ENCODE peak calls at places on chromosome 15, in eight cellular contexts. One of them, this sample, is unnamed.

GRCh38 chr15:71098920-71099319 is 16.4 kb upstream of the THSD4 start:
- DNase-seq in cardiac fibroblast: no peak
- DNase-seq in NCI-H1105: no peak
- DNase-seq in renal cortical epithelial cell: no peak
- DNase-seq in kidney glomerular epithelial cell: no peak
- DNase-seq in NCI-H82: no peak
- DNase-seq in transverse colon: no peak
- DNase-seq in GDM1: no peak
- DNase-seq in this sample: no peak

GRCh38 chr15:62649793-62650420 is 392.6 kb upstream of the TPM1 start:
- DNase-seq in cardiac fibroblast: peak; percentile 55
- DNase-seq in NCI-H1105: no peak
- DNase-seq in renal cortical epithelial cell: peak; percentile 83
- DNase-seq in kidney glomerular epithelial cell: peak; percentile 89
- DNase-seq in NCI-H82: no peak
- DNase-seq in transverse colon: no peak
- DNase-seq in GDM1: peak; percentile 63
- DNase-seq in this sample: no peak

GRCh38 chr15:88193415-88193814 is 63.1 kb downstream of the NTRK3 start:
- DNase-seq in cardiac fibroblast: no peak
- DNase-seq in NCI-H1105: no peak
- DNase-seq in renal cortical epithelial cell: no peak
- DNase-seq in kidney glomerular epithelial cell: no peak
- DNase-seq in NCI-H82: no peak
- DNase-seq in transverse colon: no peak
- DNase-seq in GDM1: no peak
- DNase-seq in this sample: no peak

GRCh38 chr15:47718474-47719440 is 1.5 kb downstream of the SEMA6D start:
- DNase-seq in cardiac fibroblast: peak; percentile 14
- DNase-seq in NCI-H1105: no peak
- DNase-seq in renal cortical epithelial cell: no peak
- DNase-seq in kidney glomerular epithelial cell: peak; percentile 28
- DNase-seq in NCI-H82: peak; percentile 85
- DNase-seq in transverse colon: peak; percentile 45
- DNase-seq in GDM1: no peak
- DNase-seq in this sample: no peak

GRCh38 chr15:100802421-100803157 is 77.0 kb upstream of the ALDH1A3 start:
- DNase-seq in cardiac fibroblast: no peak
- DNase-seq in NCI-H1105: no peak
- DNase-seq in renal cortical epithelial cell: no peak
- DNase-seq in kidney glomerular epithelial cell: no peak
- DNase-seq in NCI-H82: no peak
- DNase-seq in transverse colon: no peak
- DNase-seq in GDM1: no peak
- DNase-seq in this sample: no peak

GRCh38 chr15:78448441-78449219 is 10.6 kb downstream of the IREB2 start:
- DNase-seq in cardiac fibroblast: no peak
- DNase-seq in NCI-H1105: no peak
- DNase-seq in renal cortical epithelial cell: no peak
- DNase-seq in kidney glomerular epithelial cell: no peak
- DNase-seq in NCI-H82: no peak
- DNase-seq in transverse colon: no peak
- DNase-seq in GDM1: no peak
- DNase-seq in this sample: no peak

GRCh38 chr15:51726302-51727073 is 11.0 kb downstream of the LYSMD2 start:
- DNase-seq in cardiac fibroblast: peak; percentile 72
- DNase-seq in NCI-H1105: no peak
- DNase-seq in renal cortical epithelial cell: peak; percentile 88
- DNase-seq in kidney glomerular epithelial cell: peak; percentile 94
- DNase-seq in NCI-H82: peak; percentile 30
- DNase-seq in transverse colon: peak; percentile 53
- DNase-seq in GDM1: no peak
- DNase-seq in this sample: no peak

GRCh38 chr15:61053401-61053800 is 175.7 kb downstream of the RORA start:
- DNase-seq in cardiac fibroblast: no peak
- DNase-seq in NCI-H1105: no peak
- DNase-seq in renal cortical epithelial cell: no peak
- DNase-seq in kidney glomerular epithelial cell: no peak
- DNase-seq in NCI-H82: no peak
- DNase-seq in transverse colon: no peak
- DNase-seq in GDM1: no peak
- DNase-seq in this sample: no peak

GRCh38 chr15:48059786-48060185 is 61.0 kb upstream of the SLC24A5 start:
- DNase-seq in cardiac fibroblast: peak; percentile 33
- DNase-seq in NCI-H1105: no peak
- DNase-seq in renal cortical epithelial cell: peak; percentile 22
- DNase-seq in kidney glomerular epithelial cell: no peak
- DNase-seq in NCI-H82: peak; percentile 34
- DNase-seq in transverse colon: no peak
- DNase-seq in GDM1: no peak
- DNase-seq in this sample: no peak

GRCh38 chr15:65870889-65871533 is 1.7 kb downstream of the RAB11A start:
- DNase-seq in cardiac fibroblast: peak; percentile 80
- DNase-seq in NCI-H1105: peak; percentile 31
- DNase-seq in renal cortical epithelial cell: peak; percentile 82
- DNase-seq in kidney glomerular epithelial cell: peak; percentile 43
- DNase-seq in NCI-H82: peak; percentile 58
- DNase-seq in transverse colon: no peak
- DNase-seq in GDM1: no peak
- DNase-seq in this sample: no peak

GRCh38 chr15:70426065-70426821 is 328.5 kb upstream of the TLE3 start:
- DNase-seq in cardiac fibroblast: no peak
- DNase-seq in NCI-H1105: no peak
- DNase-seq in renal cortical epithelial cell: no peak
- DNase-seq in kidney glomerular epithelial cell: no peak
- DNase-seq in NCI-H82: no peak
- DNase-seq in transverse colon: no peak
- DNase-seq in GDM1: no peak
- DNase-seq in this sample: no peak

GRCh38 chr15:96410175-96411055 is 79.9 kb downstream of the NR2F2 start:
- DNase-seq in cardiac fibroblast: no peak
- DNase-seq in NCI-H1105: no peak
- DNase-seq in renal cortical epithelial cell: no peak
- DNase-seq in kidney glomerular epithelial cell: no peak
- DNase-seq in NCI-H82: peak; percentile 46
- DNase-seq in transverse colon: no peak
- DNase-seq in GDM1: no peak
- DNase-seq in this sample: no peak

GRCh38 chr15:42037650-42038049 is 16.8 kb upstream of the PLA2G4E start:
- DNase-seq in cardiac fibroblast: no peak
- DNase-seq in NCI-H1105: peak; percentile 62
- DNase-seq in renal cortical epithelial cell: peak; percentile 55
- DNase-seq in kidney glomerular epithelial cell: no peak
- DNase-seq in NCI-H82: no peak
- DNase-seq in transverse colon: peak; percentile 65
- DNase-seq in GDM1: no peak
- DNase-seq in this sample: no peak

GRCh38 chr15:73924258-73924921 is 1.9 kb upstream of the LOXL1 start:
- DNase-seq in cardiac fibroblast: peak; percentile 91
- DNase-seq in NCI-H1105: no peak
- DNase-seq in renal cortical epithelial cell: peak; percentile 74
- DNase-seq in kidney glomerular epithelial cell: peak; percentile 36
- DNase-seq in NCI-H82: peak; percentile 89
- DNase-seq in transverse colon: no peak
- DNase-seq in GDM1: peak; percentile 19
- DNase-seq in this sample: no peak

GRCh38 chr15:95131071-95131683 is 899.8 kb downstream of the MCTP2 start:
- DNase-seq in cardiac fibroblast: peak; percentile 58
- DNase-seq in NCI-H1105: no peak
- DNase-seq in renal cortical epithelial cell: no peak
- DNase-seq in kidney glomerular epithelial cell: peak; percentile 24
- DNase-seq in NCI-H82: no peak
- DNase-seq in transverse colon: no peak
- DNase-seq in GDM1: no peak
- DNase-seq in this sample: no peak

GRCh38 chr15:58985443-58985842 is 2.0 kb upstream of the RNF111 start:
- DNase-seq in cardiac fibroblast: peak; percentile 82
- DNase-seq in NCI-H1105: no peak
- DNase-seq in renal cortical epithelial cell: no peak
- DNase-seq in kidney glomerular epithelial cell: no peak
- DNase-seq in NCI-H82: peak; percentile 16
- DNase-seq in transverse colon: peak; percentile 25
- DNase-seq in GDM1: no peak
- DNase-seq in this sample: no peak

GRCh38 chr15:63560741-63561448 is 36.3 kb upstream of the FBXL22 start:
- DNase-seq in cardiac fibroblast: no peak
- DNase-seq in NCI-H1105: no peak
- DNase-seq in renal cortical epithelial cell: no peak
- DNase-seq in kidney glomerular epithelial cell: no peak
- DNase-seq in NCI-H82: no peak
- DNase-seq in transverse colon: no peak
- DNase-seq in GDM1: no peak
- DNase-seq in this sample: no peak

GRCh38 chr15:45138814-45139765 is 9.3 kb downstream of the DUOX1 start:
- DNase-seq in cardiac fibroblast: no peak
- DNase-seq in NCI-H1105: no peak
- DNase-seq in renal cortical epithelial cell: no peak
- DNase-seq in kidney glomerular epithelial cell: no peak
- DNase-seq in NCI-H82: no peak
- DNase-seq in transverse colon: no peak
- DNase-seq in GDM1: no peak
- DNase-seq in this sample: no peak

GRCh38 chr15:40857601-40858351 is 13.9 kb downstream of the SPINT1 start:
- DNase-seq in cardiac fibroblast: peak; percentile 75
- DNase-seq in NCI-H1105: peak; percentile 51
- DNase-seq in renal cortical epithelial cell: peak; percentile 43
- DNase-seq in kidney glomerular epithelial cell: peak; percentile 76
- DNase-seq in NCI-H82: peak; percentile 86
- DNase-seq in transverse colon: peak; percentile 91
- DNase-seq in GDM1: peak; percentile 74
- DNase-seq in this sample: peak; percentile 80

GRCh38 chr15:81000626-81001179 is at the start of gene TLNRD1:
- DNase-seq in cardiac fibroblast: peak; percentile 94
- DNase-seq in NCI-H1105: peak; percentile 65
- DNase-seq in renal cortical epithelial cell: peak; percentile 65
- DNase-seq in kidney glomerular epithelial cell: peak; percentile 71
- DNase-seq in NCI-H82: peak; percentile 96
- DNase-seq in transverse colon: peak; percentile 94
- DNase-seq in GDM1: peak; percentile 94
- DNase-seq in this sample: peak; percentile 80

GRCh38 chr15:52295421-52295991 is at the start of gene MYO5C:
- DNase-seq in cardiac fibroblast: peak; percentile 27
- DNase-seq in NCI-H1105: peak; percentile 85
- DNase-seq in renal cortical epithelial cell: peak; percentile 25
- DNase-seq in kidney glomerular epithelial cell: peak; percentile 31
- DNase-seq in NCI-H82: peak; percentile 70
- DNase-seq in transverse colon: peak; percentile 91
- DNase-seq in GDM1: no peak
- DNase-seq in this sample: no peak

GRCh38 chr15:25171111-25171811 is 216.5 kb downstream of the SNRPN start:
- DNase-seq in cardiac fibroblast: no peak
- DNase-seq in NCI-H1105: no peak
- DNase-seq in renal cortical epithelial cell: no peak
- DNase-seq in kidney glomerular epithelial cell: no peak
- DNase-seq in NCI-H82: no peak
- DNase-seq in transverse colon: no peak
- DNase-seq in GDM1: no peak
- DNase-seq in this sample: peak; percentile 11

GRCh38 chr15:48520376-48521155 is 124.9 kb downstream of the FBN1 start:
- DNase-seq in cardiac fibroblast: no peak
- DNase-seq in NCI-H1105: no peak
- DNase-seq in renal cortical epithelial cell: no peak
- DNase-seq in kidney glomerular epithelial cell: no peak
- DNase-seq in NCI-H82: peak; percentile 27
- DNase-seq in transverse colon: no peak
- DNase-seq in GDM1: no peak
- DNase-seq in this sample: no peak